ENCODE peak calls at places on chromosomes 13 and 19, in five cellular contexts. C is tibial nerve, I is dermis microvascular lymphatic vessel endothelial cell, J is AG08395, R is type B pancreatic cell. B is an unnamed sample.

GRCh38 chr19:13505761-13506549 is at the start of gene CACNA1A:
- DNase-seq in J (peak; percentile 46), I (no peak), C (no peak), R (no peak), B (no peak)

GRCh38 chr19:55283548-55284393 is at the start of gene BRSK1:
- DNase-seq in R (no peak), C (no peak), I (no peak), J (peak; percentile 62), B (no peak)

GRCh38 chr13:100247937-100248336 is 159.0 kb downstream of the PCCA start:
- DNase-seq in C (no peak), J (no peak), I (no peak), R (no peak), B (no peak)

GRCh38 chr13:50576156-50576555 is 267.3 kb downstream of the DLEU7 start:
- DNase-seq in I (no peak), R (no peak), C (no peak), J (peak; percentile 9), B (no peak)

GRCh38 chr19:32404213-32404938 is 1.2 kb upstream of the DPY19L3 start:
- DNase-seq in I (peak; percentile 47), R (no peak), J (no peak), C (no peak), B (no peak)

GRCh38 chr13:95956589-95957148 is 96.5 kb downstream of the UGGT2 start:
- DNase-seq in I (no peak), J (no peak), R (no peak), C (no peak), B (no peak)

GRCh38 chr13:39035799-39036198 is 2.1 kb downstream of the PROSER1 start:
- DNase-seq in J (no peak), C (no peak), R (no peak), I (no peak), B (no peak)

GRCh38 chr13:44703371-44703770 is 127.2 kb upstream of the TSC22D1 start:
- DNase-seq in J (peak; percentile 64), R (no peak), C (no peak), I (no peak), B (no peak)

GRCh38 chr13:39016789-39017188 is 21.1 kb downstream of the PROSER1 start:
- DNase-seq in J (peak; percentile 21), R (no peak), I (peak; percentile 45), C (no peak), B (no peak)

GRCh38 chr13:36818483-36819063 is 449 bp upstream of the RFXAP start:
- DNase-seq in J (no peak), R (no peak), C (peak; percentile 5), I (no peak), B (no peak)